ENCODE peak calls at places on chromosomes 12 and 14, in nine cellular contexts. W, R, C, K, H, L, Q, Y and S are unnamed samples.

GRCh38 chr14:47557894-47558293 is 117.5 kb downstream of the MDGA2 start:
- DNase-seq in W (no peak), R (no peak), C (no peak), K (no peak), H (no peak), L (no peak), Q (no peak), Y (no peak), S (no peak)

GRCh38 chr12:121025442-121026226 is 9.3 kb upstream of the C12orf43 start:
- DNase-seq in W (no peak), R (no peak), C (no peak), K (no peak), H (no peak), L (no peak), Q (no peak), Y (no peak), S (no peak)

GRCh38 chr12:42216737-42217136 is 21.3 kb downstream of the YAF2 start:
- DNase-seq in W (no peak), R (no peak), C (no peak), K (no peak), H (no peak), L (no peak), Q (no peak), Y (no peak), S (no peak)

GRCh38 chr12:85057370-85057963 is 21.3 kb downstream of the LRRIQ1 start:
- DNase-seq in W (no peak), R (no peak), C (no peak), K (no peak), H (no peak), L (peak), Q (peak), Y (peak), S (no peak)

GRCh38 chr12:122336015-122336946 is 70.0 kb upstream of the VPS33A start:
- DNase-seq in W (peak), R (no peak), C (peak), K (peak), H (peak), L (no peak), Q (peak), Y (peak), S (no peak)

GRCh38 chr12:13101854-13102375 is 1.6 kb downstream of the GSG1 start:
- DNase-seq in W (peak), R (no peak), C (no peak), K (no peak), H (no peak), L (no peak), Q (peak), Y (no peak), S (peak)

GRCh38 chr14:21090194-21090939 is 8.1 kb downstream of the ZNF219 start:
- DNase-seq in W (no peak), R (no peak), C (no peak), K (no peak), H (peak), L (no peak), Q (no peak), Y (peak), S (no peak)

GRCh38 chr12:98291828-98292227 is 223.6 kb upstream of the TMPO start:
- DNase-seq in W (no peak), R (no peak), C (no peak), K (no peak), H (no peak), L (no peak), Q (no peak), Y (no peak), S (no peak)

GRCh38 chr12:38120438-38120837 is 196.1 kb upstream of the ALG10B start:
- DNase-seq in W (no peak), R (no peak), C (no peak), K (no peak), H (no peak), L (no peak), Q (no peak), Y (no peak), S (no peak)

GRCh38 chr12:76240281-76240680 is 107.9 kb downstream of the BBS10 start:
- DNase-seq in W (no peak), R (no peak), C (no peak), K (no peak), H (no peak), L (no peak), Q (no peak), Y (no peak), S (no peak)

GRCh38 chr12:68175566-68176033 is 16.1 kb upstream of the IFNG start:
- DNase-seq in W (peak), R (no peak), C (peak), K (peak), H (peak), L (no peak), Q (no peak), Y (no peak), S (no peak)

GRCh38 chr12:12872934-12873275 is 18.5 kb upstream of the GPRC5A start:
- DNase-seq in W (no peak), R (no peak), C (no peak), K (no peak), H (no peak), L (no peak), Q (no peak), Y (no peak), S (no peak)

GRCh38 chr12:108560321-108560721 is 652 bp downstream of the SART3 start:
- DNase-seq in W (no peak), R (no peak), C (no peak), K (no peak), H (no peak), L (no peak), Q (no peak), Y (no peak), S (no peak)

GRCh38 chr14:81436296-81437138 is 36.4 kb upstream of the STON2 start:
- DNase-seq in W (peak), R (peak), C (no peak), K (peak), H (peak), L (peak), Q (peak), Y (peak), S (peak)

GRCh38 chr12:8127138-8127537 is 3.7 kb downstream of the CLEC4A start:
- DNase-seq in W (no peak), R (no peak), C (no peak), K (no peak), H (no peak), L (no peak), Q (no peak), Y (no peak), S (no peak)

GRCh38 chr12:113184098-113184899 is 979 bp downstream of the DDX54 start:
- DNase-seq in W (no peak), R (peak), C (peak), K (no peak), H (no peak), L (no peak), Q (no peak), Y (no peak), S (no peak)